ENCODE peak calls at places on chromosomes 12 and 14, in seven cellular contexts. B is GM23248; T is CD8-positive, alpha-beta T cell; J is activated naive CD8-positive, alpha-beta T cell treated with anti-CD3 and anti-CD28 coated beads for 36 hours; M is SJSA1; X is AG20443; Y is ACHN. U is an unnamed sample.

GRCh38 chr14:59028476-59029202 is 159.8 kb upstream of the DAAM1 start:
- DNase-seq in B (peak; percentile 95), T (no peak), J (peak; percentile 20), M (peak; percentile 84), X (peak; percentile 89), Y (peak; percentile 79), U (peak; percentile 91)

GRCh38 chr12:120979862-120980696 is 1.7 kb downstream of the HNF1A start:
- DNase-seq in B (no peak), T (no peak), J (no peak), M (no peak), X (no peak), Y (peak; percentile 65), U (no peak)

GRCh38 chr14:26528415-26529182 is 69.2 kb downstream of the NOVA1 start:
- DNase-seq in B (peak; percentile 60), T (no peak), J (no peak), M (no peak), X (peak; percentile 47), Y (no peak), U (no peak)

GRCh38 chr14:85250369-85250768 is 279.6 kb upstream of the FLRT2 start:
- DNase-seq in B (no peak), T (no peak), J (no peak), M (no peak), X (no peak), Y (no peak), U (peak; percentile 75)

GRCh38 chr12:53811606-53812005 is 59.8 kb upstream of the CISTR start:
- DNase-seq in B (no peak), T (no peak), J (no peak), M (no peak), X (no peak), Y (no peak), U (no peak)

GRCh38 chr14:103500148-103500990 is 22.3 kb downstream of the CKB start:
- DNase-seq in B (peak; percentile 94), T (peak; percentile 65), J (peak; percentile 74), M (peak; percentile 82), X (peak; percentile 85), Y (peak; percentile 73), U (peak; percentile 88)

GRCh38 chr14:75654127-75654732 is 6.4 kb downstream of the ERG28 start:
- DNase-seq in B (peak; percentile 71), T (peak; percentile 75), J (peak; percentile 72), M (peak; percentile 63), X (peak; percentile 85), Y (peak; percentile 61), U (peak; percentile 83)

GRCh38 chr12:101570022-101570421 is 24.7 kb upstream of the MYBPC1 start:
- DNase-seq in B (peak; percentile 54), T (no peak), J (no peak), M (no peak), X (peak; percentile 47), Y (peak; percentile 59), U (no peak)

GRCh38 chr14:104660597-104660996 is 28.8 kb upstream of the INF2 start:
- DNase-seq in B (no peak), T (no peak), J (no peak), M (no peak), X (no peak), Y (no peak), U (no peak)

GRCh38 chr12:13223176-13223806 is 26.8 kb downstream of the EMP1 start:
- DNase-seq in B (peak; percentile 88), T (no peak), J (no peak), M (peak; percentile 74), X (peak; percentile 71), Y (no peak), U (peak; percentile 67)

GRCh38 chr14:61472801-61473376 is 151.5 kb downstream of the PRKCH start:
- DNase-seq in B (peak; percentile 24), T (peak; percentile 59), J (peak; percentile 67), M (no peak), X (no peak), Y (no peak), U (no peak)

GRCh38 chr12:4289334-4289878 is 15.8 kb downstream of the CCND2 start:
- DNase-seq in B (no peak), T (no peak), J (no peak), M (no peak), X (no peak), Y (no peak), U (no peak)

GRCh38 chr12:91523831-91524230 is 341.2 kb upstream of the DCN start:
- DNase-seq in B (no peak), T (no peak), J (no peak), M (no peak), X (no peak), Y (no peak), U (no peak)